ENCODE peak calls at places on chromosomes 4 and X, in five cellular contexts. Z is NCI-H1417, U is heart left ventricle, M is NCI-H1092, K is left cardiac atrium. W is an unnamed sample.

GRCh38 chrX:53288173-53288572 is 6.8 kb upstream of the IQSEC2 start:
- DNase-seq in U (peak), Z (peak), K (peak), M (peak), W (peak)

GRCh38 chrX:19630776-19631707 is 115.7 kb upstream of the MAP3K15 start:
- DNase-seq in Z (peak), M (no peak), U (no peak), K (no peak), W (no peak)

GRCh38 chr4:182800216-182800515 is 117.0 kb downstream of the DCTD start:
- DNase-seq in M (no peak), K (no peak), Z (no peak), U (peak), W (no peak)

GRCh38 chr4:145012841-145013240 is 85.2 kb downstream of the ANAPC10 start:
- DNase-seq in Z (peak), M (no peak), U (no peak), K (no peak), W (peak)

GRCh38 chr4:68079918-68080317 is 49.8 kb downstream of the TMPRSS11F start:
- DNase-seq in U (no peak), Z (no peak), K (no peak), M (no peak), W (no peak)

GRCh38 chr4:128424524-128425195 is 137.0 kb upstream of the PGRMC2 start:
- DNase-seq in Z (no peak), M (no peak), K (no peak), U (no peak), W (no peak)

GRCh38 chr4:6409381-6409780 is 63.0 kb downstream of the PPP2R2C start:
- DNase-seq in M (no peak), Z (no peak), K (no peak), U (peak), W (no peak)

GRCh38 chr4:102299708-102300107 is 45.6 kb downstream of the SLC39A8 start:
- DNase-seq in U (no peak), K (peak), M (no peak), Z (peak), W (peak)

GRCh38 chrX:76555816-76556215 is 128.3 kb downstream of the MAGEE1 start:
- DNase-seq in Z (peak), M (no peak), U (no peak), K (no peak), W (peak)

GRCh38 chrX:132631579-132632232 is 142.9 kb upstream of the MBNL3 start:
- DNase-seq in M (no peak), U (no peak), K (no peak), Z (peak), W (peak)

W was measured in NCI-H82.